ENCODE peak calls at places on chromosomes 16 and 17, in eight cellular contexts. V, X, L, K, U, A, N and D are unnamed samples. For H4K20me1, the result is how much of the 10 kb centered on the place peaks cover.

GRCh38 chr17:82332669-82333278 is 792 bp downstream of the SECTM1 start:
- DNase-seq in A (peak), L (peak), N (peak), K (no peak), V (peak), X (no peak), U (no peak), D (peak)

GRCh38 chr16:82699711-82700495 is 73.1 kb downstream of the CDH13 start:
- DNase-seq in L (no peak), A (peak), U (no peak), N (no peak), V (no peak), K (no peak), X (no peak), D (no peak)

GRCh38 chr16:14286381-14287230 is 215.5 kb downstream of the MRTFB start:
- DNase-seq in L (no peak), U (no peak), N (no peak), V (no peak), X (no peak), K (no peak), A (peak), D (peak)

GRCh38 chr17:56896968-56897359 is 16.9 kb downstream of the TRIM25 start:
- DNase-seq in K (no peak), N (no peak), U (no peak), V (no peak), L (no peak), X (no peak), A (no peak), D (no peak)

GRCh38 chr17:60167095-60167741 is 17.4 kb downstream of the CA4 start:
- DNase-seq in N (no peak), V (no peak), U (no peak), X (no peak), K (no peak), L (no peak), A (no peak), D (no peak)

GRCh38 chr17:81429813-81430510 is 34.7 kb downstream of the BAHCC1 start:
- DNase-seq in N (peak), X (no peak), L (no peak), A (no peak), V (peak), U (no peak), K (no peak), D (no peak)

GRCh38 chr17:30519707-30520106 is 42.5 kb downstream of the GOSR1 start:
- DNase-seq in N (no peak), A (peak), L (no peak), X (no peak), K (no peak), V (no peak), U (no peak), D (no peak)

GRCh38 chr16:66064811-66065530 is 301.5 kb upstream of the CDH5 start:
- DNase-seq in L (no peak), V (no peak), K (no peak), X (no peak), U (no peak), A (no peak), N (no peak), D (no peak)

GRCh38 chr16:35574454-35575431 is 2115.3 kb downstream of the TP53TG3F start:
- DNase-seq in V (no peak), N (peak), K (no peak), X (no peak), U (no peak), A (no peak), L (no peak), D (no peak)

GRCh38 chr16:2499890-2500633 is 13.7 kb upstream of the ATP6V0C start:
- DNase-seq in U (no peak), N (no peak), L (no peak), K (no peak), V (no peak), A (no peak), X (no peak), D (no peak)

GRCh38 chr17:77475012-77475976 is 334.5 kb downstream of the SEC14L1 start:
- DNase-seq in U (no peak), A (no peak), N (no peak), V (no peak), X (no peak), K (no peak), L (no peak), D (no peak)

GRCh38 chr17:9124554-9124935 is 103.2 kb downstream of the NTN1 start:
- DNase-seq in K (no peak), X (no peak), V (no peak), U (no peak), N (no peak), L (no peak), A (no peak), D (no peak)

GRCh38 chr16:57501492-57501891 is 15.2 kb upstream of the DOK4 start:
- DNase-seq in L (no peak), X (no peak), U (no peak), N (no peak), V (no peak), K (no peak), A (no peak), D (no peak)

GRCh38 chr16:1691956-1692355 is 13.9 kb downstream of the JPT2 start:
- DNase-seq in N (no peak), A (no peak), K (no peak), X (no peak), L (no peak), U (no peak), V (no peak), D (no peak)

GRCh38 chr17:1100382-1100781 is 79.4 kb downstream of the ABR start:
- DNase-seq in N (no peak), L (no peak), V (no peak), K (no peak), A (no peak), X (no peak), U (no peak), D (no peak)

GRCh38 chr17:10119203-10120112 is 78.9 kb downstream of the GAS7 start:
- DNase-seq in N (no peak), X (no peak), K (no peak), A (no peak), V (no peak), L (peak), U (peak), D (peak)

GRCh38 chr16:85395913-85396878 is 216.9 kb upstream of the GSE1 start:
- DNase-seq in L (no peak), V (no peak), K (no peak), U (no peak), A (peak), N (peak), X (no peak), D (no peak)

GRCh38 chr16:69093974-69094373 is 11.5 kb upstream of the HAS3 start:
- DNase-seq in X (no peak), V (no peak), N (no peak), K (no peak), U (no peak), L (no peak), A (no peak), D (no peak)

GRCh38 chr16:27240948-27241531 is 27.5 kb downstream of the NSMCE1 start:
- DNase-seq in U (no peak), N (no peak), K (no peak), L (no peak), X (no peak), A (peak), V (no peak), D (no peak)

GRCh38 chr17:76262732-76263344 is 2.3 kb upstream of the UBALD2 start:
- DNase-seq in U (no peak), K (no peak), V (no peak), L (no peak), N (no peak), A (peak), X (no peak), D (no peak)

GRCh38 chr17:80861892-80862291 is 129.7 kb upstream of the CHMP6 start:
- DNase-seq in U (no peak), K (no peak), V (no peak), L (no peak), A (no peak), N (peak), X (no peak), D (peak)

GRCh38 chr16:11196286-11196828 is 59.6 kb downstream of the SOCS1 start:
- DNase-seq in N (no peak), U (no peak), X (no peak), K (no peak), V (no peak), A (no peak), L (no peak), D (no peak)

GRCh38 chr17:59753522-59754467 is 46.3 kb downstream of the VMP1 start:
- DNase-seq in L (peak), K (peak), U (peak), A (peak), N (peak), V (peak), X (no peak), D (peak)

GRCh38 chr17:42809250-42809649 is 10.6 kb downstream of the CNTD1 start:
- DNase-seq in K (no peak), A (no peak), N (no peak), V (no peak), X (no peak), U (no peak), L (no peak), D (no peak)

GRCh38 chr16:57764341-57765159 is 29.0 kb downstream of the KATNB1 start:
- DNase-seq in V (peak), U (peak), X (peak), A (peak), N (peak), K (peak), L (peak), D (peak)

GRCh38 chr17:55769625-55770000 is 18.8 kb downstream of the PCTP start:
- DNase-seq in X (no peak), K (no peak), N (no peak), V (no peak), U (no peak), L (no peak), A (no peak), D (no peak)

GRCh38 chr16:46908540-46909372 is 24.6 kb downstream of the GPT2 start:
- DNase-seq in X (peak), K (peak), L (peak), A (peak), N (peak), U (no peak), V (peak), D (peak)

GRCh38 chr17:81713556-81714411 is 1.7 kb downstream of the SLC25A10 start:
- DNase-seq in X (no peak), U (no peak), N (peak), L (no peak), V (peak), A (no peak), K (peak), D (no peak)

GRCh38 chr17:50113624-50114320 is 16.2 kb downstream of the SAMD14 start:
- DNase-seq in K (no peak), X (no peak), V (no peak), U (no peak), N (no peak), L (no peak), A (no peak), D (no peak)
- TF ChIP-seq POLR2AphosphoS5 in K (no peak), X (no peak), V (no peak), U (no peak), N (no peak), L (no peak), A (no peak), D (no peak)

DNA sequence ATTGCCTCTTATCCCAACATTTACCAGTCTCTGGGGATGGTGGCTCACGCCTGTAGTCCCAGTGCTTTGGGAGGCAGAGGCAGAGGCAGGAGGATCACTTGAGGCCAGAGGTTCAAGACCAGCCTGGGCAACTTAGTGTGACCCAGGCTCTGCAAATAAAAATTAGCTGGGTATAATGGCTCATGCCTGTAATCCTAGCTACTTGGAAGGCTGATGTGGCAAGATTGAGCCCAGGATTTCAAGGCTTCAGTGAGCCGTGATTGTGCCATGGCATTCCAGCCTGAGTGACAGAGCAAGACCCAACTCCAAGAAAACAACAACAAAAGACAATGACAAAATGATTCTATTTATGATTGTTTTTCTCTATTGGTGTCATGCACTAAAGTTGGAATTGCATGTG is 244.9 kb downstream of the RBFOX1 start:
- DNase-seq in V (no peak), U (no peak), N (no peak), X (no peak), A (no peak), L (no peak), K (no peak), D (no peak)
- H4K20me1 ChIP-seq in V (under half), U (under half), N (under half), X (under half), A (under half), L (under half), K (under half), D (under half)

GRCh38 chr17:4738136-4739121 is 1.2 kb upstream of the ZMYND15 start:
- DNase-seq in K (no peak), V (no peak), L (no peak), N (no peak), U (no peak), X (no peak), A (no peak), D (peak)
- TF ChIP-seq POLR2AphosphoS5 in K (no peak), V (no peak), L (no peak), N (no peak), U (no peak), X (no peak), A (no peak), D (no peak)

DNA sequence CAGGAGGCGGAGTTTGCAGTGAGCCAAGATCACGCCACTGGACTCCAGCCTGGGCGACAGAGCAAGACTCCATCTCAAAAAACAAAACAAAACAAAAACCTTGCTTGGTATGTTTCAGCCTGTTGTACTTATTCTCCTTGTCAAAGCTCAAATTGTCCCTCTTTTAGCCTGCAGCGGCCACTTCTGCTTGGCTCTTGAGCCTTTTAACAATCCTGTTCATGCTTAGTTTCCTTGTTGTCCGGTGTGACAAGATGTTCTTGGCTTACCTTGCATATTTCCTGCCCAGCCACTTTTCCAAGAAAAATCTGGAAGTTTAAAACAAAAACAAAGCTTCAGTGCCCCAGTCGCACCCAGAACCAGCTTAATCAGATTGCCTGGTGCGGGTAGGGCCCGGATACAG is 81.0 kb downstream of the ABCC1 start:
- DNase-seq in X (no peak), L (no peak), N (no peak), K (no peak), A (no peak), V (no peak), U (no peak), D (no peak)
- H4K20me1 ChIP-seq in X (under half), L (under half), N (under half), K (under half), A (under half), V (under half), U (under half), D (under half)

DNA sequence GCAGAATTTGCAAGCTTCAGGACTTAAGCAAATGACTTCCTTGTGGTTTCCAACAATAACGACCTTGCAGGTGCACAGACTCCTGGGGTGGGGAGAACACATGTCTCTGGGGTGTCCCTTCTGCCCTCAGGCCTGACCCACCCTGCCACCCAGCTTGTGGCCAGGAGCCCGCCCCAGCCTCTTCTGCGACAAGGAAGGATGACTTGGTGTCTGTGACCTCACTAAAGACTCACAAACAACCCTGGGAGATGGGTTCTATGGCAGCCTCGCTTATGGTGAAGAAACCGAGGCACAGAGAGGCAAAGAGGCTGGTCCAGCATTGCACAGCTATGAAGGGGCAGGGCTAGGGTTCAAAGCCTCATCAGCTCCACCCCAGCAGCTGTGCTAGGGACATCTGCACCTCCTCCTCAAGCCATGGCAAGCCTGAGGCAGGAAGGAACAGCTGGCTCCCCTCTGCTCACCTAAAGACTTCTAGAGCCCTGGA is 2.6 kb downstream of the ATP2A3 start:
- DNase-seq in U (peak), A (no peak), V (no peak), X (no peak), K (no peak), N (no peak), L (no peak), D (no peak)
- TF ChIP-seq POLR2AphosphoS5 in U (no peak), A (no peak), V (no peak), X (no peak), K (no peak), N (no peak), L (no peak), D (no peak)

DNA sequence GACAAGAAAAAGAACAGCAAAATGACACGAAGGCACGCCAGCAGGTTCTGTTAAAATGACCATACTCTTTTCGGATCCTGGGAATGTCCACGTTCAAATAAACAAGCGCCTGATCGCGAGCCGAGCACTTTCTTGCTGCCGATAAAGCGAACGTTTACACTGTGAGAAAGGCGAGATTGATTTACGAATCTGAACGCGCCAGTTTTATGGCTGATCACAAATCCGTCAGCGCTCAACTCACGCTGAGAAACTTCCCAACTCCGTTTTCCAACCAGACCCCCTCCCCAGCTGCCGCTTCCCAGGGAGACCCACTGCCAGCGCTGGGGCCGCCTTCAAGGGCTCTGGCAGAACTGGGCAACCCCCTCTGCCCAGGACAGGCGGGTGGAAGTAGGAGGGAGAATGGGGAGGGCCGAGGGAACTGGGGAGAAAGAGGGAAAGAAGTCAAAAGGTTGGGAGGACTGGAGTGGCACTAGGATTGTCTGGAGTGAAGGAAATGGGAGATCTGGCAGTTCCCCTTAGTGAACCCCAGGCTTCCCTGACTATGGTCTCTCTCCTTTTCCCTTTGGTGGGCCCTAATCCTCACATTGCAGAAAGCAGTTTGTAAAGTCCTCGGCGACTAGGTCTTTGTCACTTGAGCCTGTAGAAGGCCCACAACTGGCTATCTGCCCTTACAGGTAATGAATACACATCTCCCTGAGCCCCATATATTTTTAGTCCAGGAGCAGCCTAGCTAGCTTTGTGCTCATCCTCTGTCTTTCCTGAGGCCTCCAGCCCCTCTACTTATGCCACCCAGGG is 6.9 kb downstream of the HOXB4 start:
- DNase-seq in V (no peak), X (no peak), A (peak), L (no peak), U (no peak), K (no peak), N (no peak), D (no peak)
- H4K20me1 ChIP-seq in V (under half), X (under half), A (under half), L (under half), U (under half), K (under half), N (under half), D (half or more)